ENCODE peak calls at places on chromosomes 3 and 15, in six cellular contexts. E is transverse colon, Y is endothelial cell of umbilical vein, A is uterus, M is ovary, J is sigmoid colon. P is an unnamed sample.

GRCh38 chr15:68126415-68126814 is 72.3 kb downstream of the PIAS1 start:
- DNase-seq in E (peak; percentile 60), Y (no peak), A (peak; percentile 43), M (no peak), J (peak; percentile 62), P (no peak)

GRCh38 chr15:68994149-68994548 is 20.3 kb upstream of the NOX5 start:
- DNase-seq in E (no peak), Y (no peak), A (no peak), M (no peak), J (no peak), P (no peak)

GRCh38 chr3:71511037-71511436 is 72.5 kb downstream of the FOXP1 start:
- DNase-seq in E (no peak), Y (peak; percentile 38), A (no peak), M (no peak), J (no peak), P (no peak)

GRCh38 chr15:87419341-87419740 is 837.2 kb downstream of the NTRK3 start:
- DNase-seq in E (no peak), Y (no peak), A (no peak), M (no peak), J (no peak), P (no peak)

GRCh38 chr3:121483290-121483689 is 62.5 kb downstream of the POLQ start:
- DNase-seq in E (no peak), Y (no peak), A (no peak), M (no peak), J (no peak), P (no peak)

GRCh38 chr3:9279959-9280358 is 30.5 kb upstream of the SRGAP3 start:
- DNase-seq in E (no peak), Y (no peak), A (no peak), M (no peak), J (no peak), P (no peak)

GRCh38 chr3:194306109-194306686 is 44.9 kb downstream of the CPN2 start:
- DNase-seq in E (no peak), Y (peak; percentile 89), A (no peak), M (no peak), J (peak; percentile 63), P (no peak)

GRCh38 chr3:193732391-193732790 is 139.4 kb downstream of the OPA1 start:
- DNase-seq in E (no peak), Y (no peak), A (no peak), M (no peak), J (no peak), P (no peak)

GRCh38 chr3:172199850-172200369 is 160.5 kb downstream of the FNDC3B start:
- DNase-seq in E (no peak), Y (no peak), A (no peak), M (no peak), J (no peak), P (no peak)

GRCh38 chr3:193984378-193984777 is 151.6 kb upstream of the HES1 start:
- DNase-seq in E (no peak), Y (peak; percentile 89), A (no peak), M (no peak), J (no peak), P (no peak)

GRCh38 chr3:52183786-52184445 is 14.0 kb upstream of the ALAS1 start:
- DNase-seq in E (no peak), Y (no peak), A (no peak), M (no peak), J (peak; percentile 51), P (peak; percentile 62)

GRCh38 chr15:20644026-20644425 is 102.4 kb upstream of the GOLGA6L6 start:
- DNase-seq in E (no peak), Y (no peak), A (no peak), M (no peak), J (no peak), P (no peak)

GRCh38 chr3:184241447-184242296 is 7.1 kb downstream of the ALG3 start:
- DNase-seq in E (peak; percentile 76), Y (peak; percentile 48), A (no peak), M (peak; percentile 71), J (no peak), P (peak; percentile 65)

GRCh38 chr3:50155891-50156290 is 767 bp downstream of the SEMA3F start:
- DNase-seq in E (no peak), Y (peak; percentile 42), A (no peak), M (no peak), J (no peak), P (no peak)

GRCh38 chr3:131568460-131568859 is 65.7 kb upstream of the MRPL3 start:
- DNase-seq in E (no peak), Y (no peak), A (no peak), M (no peak), J (no peak), P (no peak)

GRCh38 chr3:11556851-11557644 is 86.7 kb downstream of the VGLL4 start:
- DNase-seq in E (no peak), Y (peak; percentile 36), A (peak; percentile 82), M (no peak), J (peak; percentile 83), P (peak; percentile 78)

GRCh38 chr3:66639794-66640356 is 139.1 kb upstream of the LRIG1 start:
- DNase-seq in E (no peak), Y (no peak), A (no peak), M (no peak), J (no peak), P (no peak)

GRCh38 chr3:194998948-194999347 is 272.0 kb downstream of the XXYLT1 start:
- DNase-seq in E (no peak), Y (no peak), A (no peak), M (no peak), J (no peak), P (no peak)

GRCh38 chr3:148223266-148223665 is 474.4 kb upstream of the AGTR1 start:
- DNase-seq in E (no peak), Y (no peak), A (no peak), M (no peak), J (no peak), P (no peak)

GRCh38 chr3:10332481-10333358 is 11.8 kb upstream of the SEC13 start:
- DNase-seq in E (no peak), Y (no peak), A (no peak), M (no peak), J (no peak), P (no peak)

DNA sequence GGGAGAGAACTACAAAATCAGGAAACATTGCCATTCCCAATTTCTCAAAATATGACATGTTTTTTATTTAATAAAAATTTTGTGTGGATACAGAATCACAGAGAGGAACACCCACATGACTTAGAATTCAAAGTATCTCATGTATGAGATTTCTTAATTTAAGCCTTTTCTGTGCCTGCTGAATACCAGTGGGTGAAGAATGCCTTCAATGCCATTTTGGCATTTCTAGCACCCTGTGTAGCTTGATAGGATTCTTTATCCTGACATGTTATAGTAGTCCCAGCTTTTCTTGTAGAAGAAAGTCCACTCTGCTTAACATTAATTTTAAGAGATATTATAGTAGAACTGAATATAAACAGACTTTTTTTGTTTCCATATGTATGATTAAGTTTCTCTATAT is 3.1 kb upstream of the SLMAP start:
- DNase-seq in E (no peak), Y (no peak), A (no peak), M (no peak), J (no peak), P (no peak)
- H3K36me3 ChIP-seq in E (no peaks in the 10 kb centered on the region), Y (no peaks in the 10 kb centered on the region), A (no peaks in the 10 kb centered on the region), M (no peaks in the 10 kb centered on the region), J (no peaks in the 10 kb centered on the region), P (no peaks in the 10 kb centered on the region)

DNA sequence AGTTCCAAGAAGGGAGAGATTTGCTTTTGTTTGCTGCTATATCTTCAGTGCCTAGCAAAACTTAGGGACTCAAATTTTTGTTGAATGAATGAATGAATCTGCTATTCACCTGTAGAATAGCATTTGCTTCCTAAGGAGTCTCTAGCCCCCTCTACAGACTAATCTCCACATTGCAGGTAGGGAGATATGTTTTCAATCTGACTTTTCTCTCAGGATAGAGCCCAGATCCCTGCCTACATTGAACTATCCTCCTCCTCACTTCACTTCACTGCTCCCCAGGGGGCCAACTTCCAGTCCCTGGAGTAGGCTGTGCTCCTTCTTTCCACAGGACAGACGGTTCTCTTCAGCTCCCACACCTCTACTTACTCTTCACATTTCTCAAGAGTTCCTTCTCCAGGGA is 81.9 kb upstream of the PTX3 start:
- DNase-seq in E (no peak), Y (peak; percentile 64), A (no peak), M (no peak), J (no peak), P (no peak)
- H3K4me1 ChIP-seq in E (no peaks in the 10 kb centered on the region), Y (peaks cover 41% of the 10 kb centered on the region), A (no peaks in the 10 kb centered on the region), M (no peaks in the 10 kb centered on the region), J (no peaks in the 10 kb centered on the region), P (no peaks in the 10 kb centered on the region)

GRCh38 chr15:64894395-64895056 is 17.2 kb upstream of the ANKDD1A start:
- DNase-seq in E (peak; percentile 84), Y (no peak), A (no peak), M (no peak), J (peak; percentile 70), P (peak; percentile 48)

GRCh38 chr15:64893481-64894394 is 18.0 kb upstream of the ANKDD1A start:
- DNase-seq in E (peak; percentile 92), Y (peak; percentile 98), A (peak; percentile 92), M (peak; percentile 89), J (peak; percentile 97), P (peak; percentile 97)

GRCh38 chr15:64897345-64897985 is 14.2 kb upstream of the ANKDD1A start:
- DNase-seq in E (peak; percentile 57), Y (peak; percentile 76), A (peak; percentile 47), M (peak; percentile 57), J (peak; percentile 78), P (peak; percentile 86)

GRCh38 chr15:64896371-64897069 is 15.2 kb upstream of the ANKDD1A start:
- DNase-seq in E (no peak), Y (no peak), A (no peak), M (no peak), J (no peak), P (no peak)

GRCh38 chr15:64895285-64896065 is 16.2 kb upstream of the ANKDD1A start:
- DNase-seq in E (peak; percentile 41), Y (peak; percentile 53), A (no peak), M (no peak), J (no peak), P (no peak)
- TF ChIP-seq POLR2A in E (no peak), Y (no peak), A (no peak), M (no peak), J (no peak), P (no peak)

GRCh38 chr3:129254536-129255230 is 5.3 kb downstream of the COPG1 start:
- DNase-seq in E (no peak), Y (no peak), A (no peak), M (no peak), J (no peak), P (no peak)
- H3K36me3 ChIP-seq in E (no peaks in the 10 kb centered on the region), Y (peaks cover 35% of the 10 kb centered on the region), A (no peaks in the 10 kb centered on the region), M (no peaks in the 10 kb centered on the region), J (peaks cover 61% of the 10 kb centered on the region), P (peaks cover 65% of the 10 kb centered on the region)

GRCh38 chr15:85028416-85028815 is 46.8 kb downstream of the PDE8A start:
- DNase-seq in E (no peak), Y (no peak), A (no peak), M (no peak), J (no peak), P (no peak)

GRCh38 chr15:85027033-85027380 is 45.4 kb downstream of the PDE8A start:
- DNase-seq in E (no peak), Y (no peak), A (no peak), M (no peak), J (no peak), P (no peak)

GRCh38 chr15:85025516-85026279 is 44.0 kb downstream of the PDE8A start:
- DNase-seq in E (no peak), Y (no peak), A (no peak), M (no peak), J (no peak), P (no peak)

GRCh38 chr15:85024509-85025336 is 43.1 kb downstream of the PDE8A start:
- DNase-seq in E (no peak), Y (no peak), A (no peak), M (no peak), J (no peak), P (no peak)

GRCh38 chr15:85026304-85027032 is 44.8 kb downstream of the PDE8A start:
- DNase-seq in E (no peak), Y (no peak), A (no peak), M (no peak), J (no peak), P (peak; percentile 59)
- H3K4me1 ChIP-seq in E (peaks cover 99% of the 10 kb centered on the region), Y (peaks cover 38% of the 10 kb centered on the region), A (peaks cover 2% of the 10 kb centered on the region), M (peaks cover 13% of the 10 kb centered on the region), J (no peaks in the 10 kb centered on the region), P (peaks cover 80% of the 10 kb centered on the region)

P was measured in heart left ventricle.